ENCODE peak calls at places on chromosome 1, in seven cellular contexts. P is heart left ventricle, F is upper lobe of left lung, X is IMR-90, B is HepG2, R is A549, W is body of pancreas. K is an unnamed sample.

GRCh38 chr1:165355977-165356811 is at the start of gene LMX1A:
- ATAC-seq in B (no peak), X (no peak), P (peak; percentile 68), R (peak; percentile 65), W (no peak), F (peak; percentile 77), K (peak; percentile 70)

GRCh38 chr1:119435061-119435460 is 20.1 kb downstream of the HSD3B2 start:
- ATAC-seq in B (no peak), F (no peak), P (no peak), R (no peak), X (no peak), W (no peak), K (no peak)

GRCh38 chr1:8468751-8469150 is 150.8 kb downstream of the SLC45A1 start:
- ATAC-seq in R (no peak), F (no peak), W (no peak), P (no peak), B (no peak), X (no peak), K (no peak)

GRCh38 chr1:203273869-203274602 is 31.3 kb upstream of the BTG2 start:
- ATAC-seq in R (no peak), F (peak; percentile 49), X (no peak), W (no peak), B (no peak), P (no peak), K (no peak)

GRCh38 chr1:55138740-55139283 is 76.4 kb downstream of the USP24 start:
- ATAC-seq in X (no peak), P (no peak), F (no peak), B (no peak), W (no peak), R (no peak), K (no peak)

GRCh38 chr1:107695341-107695740 is 269.6 kb downstream of the VAV3 start:
- ATAC-seq in W (no peak), R (no peak), P (no peak), F (no peak), B (no peak), X (no peak), K (no peak)

GRCh38 chr1:8545078-8545477 is 227.2 kb downstream of the SLC45A1 start:
- ATAC-seq in W (no peak), P (no peak), R (no peak), F (no peak), X (no peak), B (no peak), K (no peak)

GRCh38 chr1:179353546-179353945 is 12.2 kb upstream of the AXDND1 start:
- ATAC-seq in W (peak; percentile 55), R (peak; percentile 30), B (no peak), F (peak; percentile 94), X (peak; percentile 97), P (peak; percentile 99), K (peak; percentile 89)

GRCh38 chr1:93753766-93754763 is 72.4 kb upstream of the BCAR3 start:
- ATAC-seq in P (no peak), X (peak; percentile 73), F (peak; percentile 40), B (peak; percentile 47), W (peak; percentile 38), R (peak; percentile 81), K (no peak)

GRCh38 chr1:108117908-108118902 is 81.9 kb downstream of the SLC25A24 start:
- ATAC-seq in R (no peak), X (peak; percentile 79), F (no peak), P (peak; percentile 26), B (no peak), W (no peak), K (no peak)

GRCh38 chr1:201248721-201249559 is 34.4 kb upstream of the PKP1 start:
- ATAC-seq in X (no peak), W (no peak), R (no peak), F (no peak), P (no peak), B (no peak), K (no peak)

GRCh38 chr1:168509875-168510594 is 33.8 kb downstream of the XCL2 start:
- ATAC-seq in R (no peak), B (peak; percentile 31), F (no peak), P (peak; percentile 70), X (no peak), W (no peak), K (no peak)

GRCh38 chr1:18901952-18902522 is 318 bp downstream of the ALDH4A1 start:
- ATAC-seq in B (no peak), F (peak; percentile 1), W (no peak), P (peak; percentile 28), R (no peak), X (peak; percentile 1), K (peak; percentile 0)

GRCh38 chr1:204357551-204357950 is 2.2 kb downstream of the PLEKHA6 start:
- ATAC-seq in R (no peak), F (peak; percentile 51), W (peak; percentile 12), P (peak; percentile 65), X (no peak), B (no peak), K (peak; percentile 67)

GRCh38 chr1:6352138-6352563 is 41.4 kb downstream of the ACOT7 start:
- ATAC-seq in F (no peak), W (no peak), R (no peak), X (no peak), P (no peak), B (peak; percentile 73), K (no peak)

GRCh38 chr1:3907031-3907534 is 7.0 kb upstream of the C1orf174 start:
- ATAC-seq in R (peak; percentile 42), P (no peak), X (no peak), B (no peak), F (no peak), W (no peak), K (no peak)

GRCh38 chr1:222996307-222996983 is 146.6 kb downstream of the TLR5 start:
- ATAC-seq in F (no peak), P (no peak), B (no peak), R (no peak), W (no peak), X (no peak), K (no peak)

GRCh38 chr1:90779573-90779972 is 62.5 kb upstream of the BARHL2 start:
- ATAC-seq in F (no peak), R (no peak), W (no peak), B (no peak), P (no peak), X (no peak), K (no peak)

GRCh38 chr1:163202833-163203451 is at the start of gene RGS5:
- ATAC-seq in X (peak; percentile 89), R (peak; percentile 38), F (no peak), W (no peak), B (no peak), P (peak; percentile 86), K (peak; percentile 78)

GRCh38 chr1:161849518-161849917 is 83.4 kb downstream of the ATF6 start:
- ATAC-seq in R (no peak), B (no peak), F (no peak), W (no peak), X (no peak), P (no peak), K (no peak)

GRCh38 chr1:246577720-246578106 is 11.5 kb downstream of the CNST start:
- ATAC-seq in P (no peak), B (no peak), F (no peak), X (no peak), W (no peak), R (no peak), K (no peak)

GRCh38 chr1:172185206-172185605 is 235.3 kb upstream of the C1orf105 start:
- ATAC-seq in B (no peak), P (no peak), F (peak; percentile 37), R (no peak), X (peak; percentile 12), W (no peak), K (no peak)

GRCh38 chr1:172895050-172895460 is 155.7 kb downstream of the TNFSF18 start:
- ATAC-seq in F (peak; percentile 36), B (no peak), R (no peak), W (no peak), X (peak; percentile 52), P (peak; percentile 34), K (no peak)

GRCh38 chr1:162939035-162939434 is 78.1 kb upstream of the CCDC190 start:
- ATAC-seq in P (no peak), F (no peak), X (no peak), R (peak; percentile 72), W (no peak), B (peak; percentile 66), K (no peak)

GRCh38 chr1:180691322-180691721 is 59.5 kb downstream of the XPR1 start:
- ATAC-seq in F (no peak), W (no peak), R (no peak), P (no peak), X (peak; percentile 69), B (no peak), K (no peak)

DNA sequence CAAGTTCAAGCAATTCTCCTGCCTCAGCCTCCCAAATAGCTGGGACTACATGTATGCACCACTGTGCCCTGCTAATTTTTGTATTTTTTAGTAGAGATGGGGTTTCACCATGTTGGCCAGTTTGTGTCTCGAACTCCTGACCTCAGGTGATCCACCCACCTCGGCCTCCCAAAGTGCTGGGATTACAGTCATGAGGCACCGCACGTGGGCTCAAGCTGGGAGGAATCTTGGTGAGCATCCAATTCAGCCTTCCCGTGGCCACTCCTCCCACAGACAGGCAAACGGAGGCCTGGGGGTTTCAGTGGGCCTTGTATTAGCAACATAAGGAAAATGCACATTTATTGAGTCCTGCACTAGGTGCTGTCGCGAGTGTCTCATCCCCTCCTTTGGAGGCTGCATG is 24.5 kb upstream of the VWA5B1 start:
- ATAC-seq in P (no peak), F (no peak), R (no peak), X (no peak), B (no peak), W (no peak), K (no peak)
- H3K27ac ChIP-seq in P (no peak overlapping the region), F (no peak overlapping the region), R (no peak overlapping the region), X (no peak overlapping the region), B (no peak overlapping the region), W (no peak overlapping the region), K (no peak overlapping the region)

GRCh38 chr1:40706626-40707025 is 15.1 kb downstream of the NFYC start:
- ATAC-seq in W (no peak), X (no peak), P (no peak), F (no peak), R (no peak), B (no peak), K (no peak)
- H3K4me1 ChIP-seq in W (peaks cover 53% of the 10 kb centered on the region), X (peaks cover under 1% of the 10 kb centered on the region), P (peaks cover 14% of the 10 kb centered on the region), F (peaks cover 60% of the 10 kb centered on the region), R (peaks cover 54% of the 10 kb centered on the region), B (peaks cover 67% of the 10 kb centered on the region), K (peaks cover 68% of the 10 kb centered on the region)

GRCh38 chr1:52423771-52424170 is 19.4 kb downstream of the PRPF38A start:
- ATAC-seq in W (no peak), B (no peak), R (no peak), X (no peak), F (no peak), P (peak; percentile 66), K (no peak)
- TF ChIP-seq POLR2A in W (no peak), B (no peak), R (no peak), X (no peak), F (no peak), P (no peak), K (no peak)

DNA sequence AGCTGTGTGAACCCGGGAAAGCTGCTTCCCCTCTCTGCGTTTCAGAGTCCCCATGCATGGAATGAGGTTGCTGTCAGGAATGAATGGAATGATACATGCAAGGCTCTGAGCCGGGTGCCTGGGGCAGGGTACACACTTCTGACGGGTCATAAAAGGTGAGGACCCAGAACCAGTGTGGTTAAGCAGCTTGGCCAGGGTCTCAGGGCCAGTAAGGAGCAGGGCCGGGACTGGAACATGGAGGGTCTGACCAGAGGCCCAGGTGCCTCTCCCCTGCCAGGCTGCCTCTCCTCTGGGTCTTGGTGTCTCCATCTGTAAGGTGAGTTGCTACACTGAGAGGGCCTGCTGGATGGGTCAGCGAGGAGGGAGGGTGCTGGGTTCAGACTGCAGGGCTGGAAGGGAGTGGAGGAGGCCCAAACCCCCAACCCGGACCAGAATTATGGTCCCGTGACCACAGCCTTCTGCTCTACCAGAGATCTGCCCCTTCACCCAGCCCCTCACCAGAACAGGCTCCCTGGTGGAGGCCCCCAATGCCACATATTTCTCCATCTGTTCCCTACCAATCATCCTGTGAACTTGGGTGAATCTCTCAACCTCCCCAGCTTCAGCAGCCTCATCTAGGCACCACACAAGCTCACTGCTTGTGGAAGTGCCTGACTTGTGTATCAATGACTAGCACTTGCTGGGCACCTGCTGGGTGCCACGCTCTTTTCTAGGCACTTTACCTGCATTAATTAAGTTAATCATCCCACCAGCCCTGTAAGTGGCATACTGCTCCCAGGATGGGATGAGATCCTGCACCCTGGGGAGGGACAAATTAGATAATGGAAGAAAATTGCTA is 16.2 kb upstream of the LRP8 start:
- ATAC-seq in X (peak; percentile 92), P (no peak), W (no peak), B (peak; percentile 45), F (no peak), R (no peak), K (no peak)
- H3K27ac ChIP-seq in X (no peak overlapping the region), P (no peak overlapping the region), W (no peak overlapping the region), B (no peak overlapping the region), F (no peak overlapping the region), R (no peak overlapping the region), K (no peak overlapping the region)

K was measured in gastroesophageal sphincter.